ENCODE peak calls at places on chromosomes 12 and 14, in nine cellular contexts. One of them, this sample, is unnamed.
A peak's percentile ranks its signal among the peaks of the same experiment; 100 is the strongest.

GRCh38 chr14:32457213-32457920 is 128.3 kb downstream of the AKAP6 start:
- DNase-seq in breast epithelium: no peak
- DNase-seq in GM12891: no peak
- DNase-seq in NB4: no peak
- DNase-seq in uterus: no peak
- DNase-seq in lower leg skin: no peak
- DNase-seq in sigmoid colon: peak; percentile 91
- DNase-seq in adrenal gland: no peak
- DNase-seq in right lobe of liver: no peak
- DNase-seq in this sample: no peak

GRCh38 chr12:70779250-70779649 is 141.3 kb downstream of the PTPRR start:
- DNase-seq in lower leg skin: no peak
- DNase-seq in sigmoid colon: no peak
- DNase-seq in uterus: no peak
- DNase-seq in NB4: no peak
- DNase-seq in right lobe of liver: no peak
- DNase-seq in GM12891: no peak
- DNase-seq in adrenal gland: no peak
- DNase-seq in breast epithelium: no peak
- DNase-seq in this sample: no peak

GRCh38 chr14:93089501-93090269 is 26.0 kb downstream of the ITPK1 start:
- DNase-seq in GM12891: no peak
- DNase-seq in adrenal gland: no peak
- DNase-seq in breast epithelium: no peak
- DNase-seq in lower leg skin: no peak
- DNase-seq in uterus: no peak
- DNase-seq in NB4: no peak
- DNase-seq in sigmoid colon: no peak
- DNase-seq in right lobe of liver: no peak
- DNase-seq in this sample: no peak

GRCh38 chr14:100857923-100858837 is 32.3 kb downstream of the MEG3 start:
- DNase-seq in NB4: no peak
- DNase-seq in uterus: no peak
- DNase-seq in right lobe of liver: no peak
- DNase-seq in lower leg skin: no peak
- DNase-seq in sigmoid colon: no peak
- DNase-seq in breast epithelium: no peak
- DNase-seq in GM12891: no peak
- DNase-seq in adrenal gland: no peak
- DNase-seq in this sample: no peak

GRCh38 chr12:27969901-27970390 is 2.6 kb downstream of the PTHLH start:
- DNase-seq in sigmoid colon: peak; percentile 74
- DNase-seq in NB4: peak; percentile 68
- DNase-seq in GM12891: peak; percentile 60
- DNase-seq in right lobe of liver: no peak
- DNase-seq in lower leg skin: no peak
- DNase-seq in uterus: peak; percentile 39
- DNase-seq in adrenal gland: peak; percentile 43
- DNase-seq in breast epithelium: peak; percentile 76
- DNase-seq in this sample: no peak

GRCh38 chr12:5944688-5945070 is 380 bp downstream of the ANO2 start:
- DNase-seq in uterus: no peak
- DNase-seq in right lobe of liver: no peak
- DNase-seq in adrenal gland: no peak
- DNase-seq in sigmoid colon: no peak
- DNase-seq in GM12891: no peak
- DNase-seq in NB4: no peak
- DNase-seq in lower leg skin: no peak
- DNase-seq in breast epithelium: no peak
- DNase-seq in this sample: no peak

GRCh38 chr12:459430-460258 is at the start of gene B4GALNT3:
- DNase-seq in right lobe of liver: peak; percentile 52
- DNase-seq in uterus: peak; percentile 45
- DNase-seq in sigmoid colon: no peak
- DNase-seq in adrenal gland: peak; percentile 82
- DNase-seq in lower leg skin: no peak
- DNase-seq in NB4: peak; percentile 47
- DNase-seq in breast epithelium: peak; percentile 37
- DNase-seq in GM12891: peak; percentile 53
- DNase-seq in this sample: no peak

GRCh38 chr14:94617988-94618822 is 6.0 kb downstream of the SERPINA3 start:
- DNase-seq in breast epithelium: no peak
- DNase-seq in uterus: no peak
- DNase-seq in lower leg skin: no peak
- DNase-seq in right lobe of liver: no peak
- DNase-seq in GM12891: no peak
- DNase-seq in adrenal gland: no peak
- DNase-seq in NB4: no peak
- DNase-seq in sigmoid colon: peak; percentile 8
- DNase-seq in this sample: no peak

GRCh38 chr12:132559652-132560420 is 50.5 kb downstream of the LRCOL1 start:
- DNase-seq in lower leg skin: no peak
- DNase-seq in GM12891: peak; percentile 79
- DNase-seq in breast epithelium: no peak
- DNase-seq in adrenal gland: no peak
- DNase-seq in NB4: peak; percentile 87
- DNase-seq in right lobe of liver: no peak
- DNase-seq in sigmoid colon: no peak
- DNase-seq in uterus: no peak
- DNase-seq in this sample: peak; percentile 88

GRCh38 chr12:86748874-86749273 is 492.7 kb upstream of the MGAT4C start:
- DNase-seq in breast epithelium: no peak
- DNase-seq in lower leg skin: no peak
- DNase-seq in sigmoid colon: no peak
- DNase-seq in uterus: no peak
- DNase-seq in GM12891: no peak
- DNase-seq in adrenal gland: no peak
- DNase-seq in NB4: no peak
- DNase-seq in right lobe of liver: no peak
- DNase-seq in this sample: no peak

DNA sequence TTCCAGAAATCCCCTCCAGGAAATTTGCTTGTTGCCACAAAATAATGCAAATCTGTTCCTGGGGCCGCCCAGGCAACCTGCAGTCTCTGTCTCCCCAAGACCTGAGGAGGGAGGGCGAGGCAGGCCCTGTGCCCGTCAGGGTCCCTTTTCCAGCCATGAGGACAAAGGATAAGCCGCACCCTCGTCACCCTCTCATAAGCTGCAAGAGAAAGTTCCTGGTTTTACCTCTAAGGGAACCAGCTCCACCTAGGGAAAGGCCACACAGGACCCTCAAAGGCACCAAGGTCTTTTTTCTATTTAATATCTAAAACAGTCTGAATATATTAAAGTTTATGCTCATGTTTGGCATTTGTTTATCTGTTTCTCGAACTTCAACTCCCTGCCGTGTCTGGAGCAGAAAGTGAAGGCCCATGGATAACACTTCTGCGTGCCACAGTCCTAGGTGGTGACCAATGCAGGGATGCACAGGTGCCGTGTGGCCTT is 44.9 kb downstream of the PSMA6 start:
- DNase-seq in GM12891: no peak
- DNase-seq in uterus: no peak
- DNase-seq in sigmoid colon: no peak
- DNase-seq in lower leg skin: no peak
- DNase-seq in breast epithelium: no peak
- DNase-seq in adrenal gland: no peak
- DNase-seq in right lobe of liver: no peak
- DNase-seq in NB4: no peak
- DNase-seq in this sample: no peak
- TF ChIP-seq POLR2A in GM12891: no peak
- TF ChIP-seq POLR2A in uterus: no peak
- TF ChIP-seq POLR2A in sigmoid colon: no peak
- TF ChIP-seq POLR2A in lower leg skin: no peak
- TF ChIP-seq POLR2A in breast epithelium: no peak
- TF ChIP-seq POLR2A in adrenal gland: no peak
- TF ChIP-seq POLR2A in right lobe of liver: no peak
- TF ChIP-seq POLR2A in NB4: no peak
- TF ChIP-seq POLR2A in this sample: no peak

GRCh38 chr14:67413806-67414769 is 2.1 kb upstream of the PLEK2 start:
- DNase-seq in breast epithelium: no peak
- DNase-seq in lower leg skin: no peak
- DNase-seq in sigmoid colon: peak; percentile 41
- DNase-seq in right lobe of liver: no peak
- DNase-seq in GM12891: no peak
- DNase-seq in uterus: no peak
- DNase-seq in NB4: peak; percentile 87
- DNase-seq in adrenal gland: peak; percentile 28
- DNase-seq in this sample: peak; percentile 81

GRCh38 chr14:67410313-67410712 is 1.7 kb downstream of the PLEK2 start:
- DNase-seq in breast epithelium: no peak
- DNase-seq in adrenal gland: no peak
- DNase-seq in sigmoid colon: peak; percentile 36
- DNase-seq in GM12891: no peak
- DNase-seq in uterus: no peak
- DNase-seq in NB4: no peak
- DNase-seq in right lobe of liver: peak; percentile 50
- DNase-seq in lower leg skin: no peak
- DNase-seq in this sample: no peak

GRCh38 chr14:67409461-67409860 is 2.5 kb downstream of the PLEK2 start:
- DNase-seq in sigmoid colon: peak; percentile 37
- DNase-seq in breast epithelium: no peak
- DNase-seq in right lobe of liver: no peak
- DNase-seq in lower leg skin: no peak
- DNase-seq in NB4: no peak
- DNase-seq in GM12891: no peak
- DNase-seq in adrenal gland: no peak
- DNase-seq in uterus: no peak
- DNase-seq in this sample: no peak

GRCh38 chr14:67411375-67411774 is 590 bp downstream of the PLEK2 start:
- DNase-seq in NB4: no peak
- DNase-seq in breast epithelium: no peak
- DNase-seq in right lobe of liver: no peak
- DNase-seq in adrenal gland: no peak
- DNase-seq in GM12891: no peak
- DNase-seq in uterus: no peak
- DNase-seq in sigmoid colon: peak; percentile 54
- DNase-seq in lower leg skin: no peak
- DNase-seq in this sample: no peak

GRCh38 chr14:67411820-67412421 is at the start of gene PLEK2:
- DNase-seq in sigmoid colon: peak; percentile 62
- DNase-seq in GM12891: no peak
- DNase-seq in NB4: no peak
- DNase-seq in adrenal gland: peak; percentile 64
- DNase-seq in right lobe of liver: peak; percentile 69
- DNase-seq in uterus: no peak
- DNase-seq in breast epithelium: peak; percentile 31
- DNase-seq in lower leg skin: peak; percentile 42
- DNase-seq in this sample: no peak
- TF ChIP-seq POLR2A in sigmoid colon: no peak
- TF ChIP-seq POLR2A in GM12891: no peak
- TF ChIP-seq POLR2A in NB4: no peak
- TF ChIP-seq POLR2A in adrenal gland: no peak
- TF ChIP-seq POLR2A in right lobe of liver: peak; percentile 28
- TF ChIP-seq POLR2A in uterus: no peak
- TF ChIP-seq POLR2A in breast epithelium: no peak
- TF ChIP-seq POLR2A in lower leg skin: no peak
- TF ChIP-seq POLR2A in this sample: no peak

GRCh38 chr12:61137677-61138380 is 1122.4 kb upstream of the USP15 start:
- DNase-seq in breast epithelium: no peak
- DNase-seq in NB4: no peak
- DNase-seq in lower leg skin: no peak
- DNase-seq in right lobe of liver: no peak
- DNase-seq in GM12891: no peak
- DNase-seq in sigmoid colon: no peak
- DNase-seq in adrenal gland: no peak
- DNase-seq in uterus: no peak
- DNase-seq in this sample: no peak
- TF ChIP-seq POLR2A in breast epithelium: no peak
- TF ChIP-seq POLR2A in NB4: no peak
- TF ChIP-seq POLR2A in lower leg skin: no peak
- TF ChIP-seq POLR2A in right lobe of liver: no peak
- TF ChIP-seq POLR2A in GM12891: no peak
- TF ChIP-seq POLR2A in sigmoid colon: no peak
- TF ChIP-seq POLR2A in adrenal gland: no peak
- TF ChIP-seq POLR2A in uterus: no peak
- TF ChIP-seq POLR2A in this sample: no peak

GRCh38 chr12:56753566-56753965 is 1.4 kb upstream of the PRIM1 start:
- DNase-seq in GM12891: no peak
- DNase-seq in adrenal gland: no peak
- DNase-seq in NB4: no peak
- DNase-seq in right lobe of liver: no peak
- DNase-seq in breast epithelium: no peak
- DNase-seq in lower leg skin: no peak
- DNase-seq in sigmoid colon: no peak
- DNase-seq in uterus: no peak
- DNase-seq in this sample: no peak
- TF ChIP-seq POLR2A in GM12891: no peak
- TF ChIP-seq POLR2A in adrenal gland: no peak
- TF ChIP-seq POLR2A in NB4: no peak
- TF ChIP-seq POLR2A in right lobe of liver: no peak
- TF ChIP-seq POLR2A in breast epithelium: no peak
- TF ChIP-seq POLR2A in lower leg skin: no peak
- TF ChIP-seq POLR2A in sigmoid colon: no peak
- TF ChIP-seq POLR2A in uterus: no peak
- TF ChIP-seq POLR2A in this sample: no peak

GRCh38 chr12:112977641-112978040 is 678 bp upstream of the OAS2 start:
- DNase-seq in GM12891: no peak
- DNase-seq in sigmoid colon: no peak
- DNase-seq in lower leg skin: no peak
- DNase-seq in right lobe of liver: no peak
- DNase-seq in uterus: no peak
- DNase-seq in breast epithelium: no peak
- DNase-seq in adrenal gland: no peak
- DNase-seq in NB4: no peak
- DNase-seq in this sample: no peak
- TF ChIP-seq POLR2A in GM12891: no peak
- TF ChIP-seq POLR2A in sigmoid colon: no peak
- TF ChIP-seq POLR2A in lower leg skin: no peak
- TF ChIP-seq POLR2A in right lobe of liver: no peak
- TF ChIP-seq POLR2A in uterus: no peak
- TF ChIP-seq POLR2A in breast epithelium: no peak
- TF ChIP-seq POLR2A in adrenal gland: no peak
- TF ChIP-seq POLR2A in NB4: no peak
- TF ChIP-seq POLR2A in this sample: no peak

DNA sequence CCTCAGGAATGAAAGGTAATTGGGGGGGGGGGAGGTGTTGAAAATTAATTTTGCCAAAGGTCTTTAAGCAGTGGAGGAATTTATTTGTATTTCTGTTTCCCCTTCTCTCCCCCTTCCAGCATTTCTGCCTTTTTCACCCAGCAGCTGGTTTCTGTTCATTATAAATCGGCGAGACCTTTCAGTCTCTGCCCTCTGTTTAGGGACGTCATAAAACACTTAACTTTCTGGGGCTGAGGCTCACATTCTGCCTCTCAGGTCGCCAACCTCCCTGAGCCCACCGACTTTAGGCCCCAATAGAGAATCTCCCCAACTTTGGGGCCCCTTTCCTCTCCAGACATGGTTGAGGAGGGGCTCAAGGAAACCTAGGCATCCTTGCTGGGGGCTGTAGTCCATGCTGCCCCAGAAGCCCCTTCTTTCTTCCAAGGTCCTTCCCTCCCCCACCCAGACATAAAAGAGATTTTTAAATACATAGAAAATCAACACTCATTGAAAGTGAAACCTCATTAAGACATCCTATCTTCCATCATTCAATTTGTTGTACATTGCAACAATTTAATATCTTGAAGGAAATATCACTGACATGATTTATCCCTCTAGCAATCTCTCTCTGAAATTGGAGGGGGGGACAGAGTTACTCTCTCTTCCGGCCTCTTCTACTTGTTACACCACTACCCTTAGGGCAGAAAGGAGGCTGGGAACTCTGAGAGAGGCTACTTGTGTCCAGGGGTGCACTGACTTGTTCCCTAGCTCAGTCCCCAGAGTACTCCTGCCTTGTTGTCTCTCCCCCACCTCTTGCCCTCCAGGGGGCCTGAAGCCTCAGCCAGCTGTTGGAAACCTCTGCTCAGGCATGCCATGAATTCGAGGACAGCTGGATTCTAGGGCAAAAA is 2.5 kb upstream of the HOXC6 start:
- DNase-seq in sigmoid colon: no peak
- DNase-seq in lower leg skin: no peak
- DNase-seq in NB4: peak; percentile 57
- DNase-seq in breast epithelium: no peak
- DNase-seq in GM12891: no peak
- DNase-seq in uterus: no peak
- DNase-seq in adrenal gland: no peak
- DNase-seq in right lobe of liver: no peak
- DNase-seq in this sample: no peak
- TF ChIP-seq POLR2A in sigmoid colon: no peak
- TF ChIP-seq POLR2A in lower leg skin: no peak
- TF ChIP-seq POLR2A in NB4: no peak
- TF ChIP-seq POLR2A in breast epithelium: no peak
- TF ChIP-seq POLR2A in GM12891: no peak
- TF ChIP-seq POLR2A in uterus: no peak
- TF ChIP-seq POLR2A in adrenal gland: no peak
- TF ChIP-seq POLR2A in right lobe of liver: no peak
- TF ChIP-seq POLR2A in this sample: no peak

This sample was measured in H54.